ENCODE peak calls at places on chromosomes 3 and 15, in seven cellular contexts. J, H, I, V, K, Q and Y are unnamed samples.
A peak's percentile ranks its signal among the peaks of the same experiment; 100 is the strongest.

GRCh38 chr3:168705412-168705811 is 609.7 kb upstream of the GOLIM4 start:
- DNase-seq in H (no peak), I (no peak), V (no peak), K (no peak), Q (no peak), J (no peak), Y (no peak)

GRCh38 chr15:25616471-25616870 is 177.6 kb upstream of the UBE3A start:
- DNase-seq in H (no peak), I (peak; percentile 59), V (no peak), Q (no peak), K (no peak), J (no peak), Y (no peak)

GRCh38 chr3:30612422-30613134 is 6.2 kb downstream of the TGFBR2 start:
- DNase-seq in K (no peak), J (no peak), I (no peak), Q (no peak), V (no peak), H (no peak), Y (no peak)

GRCh38 chr3:170372190-170372879 is 14.8 kb downstream of the SKIL start:
- DNase-seq in J (no peak), K (no peak), I (no peak), Q (no peak), V (no peak), H (no peak), Y (no peak)

GRCh38 chr3:15629860-15630597 is 28.5 kb downstream of the BTD start:
- DNase-seq in K (peak; percentile 55), J (peak; percentile 64), Q (peak; percentile 70), H (peak; percentile 72), V (no peak), I (peak; percentile 96), Y (peak; percentile 84)

GRCh38 chr3:158443632-158444031 is 127.4 kb upstream of the MLF1 start:
- DNase-seq in K (no peak), Q (no peak), H (no peak), I (no peak), V (no peak), J (no peak), Y (no peak)

GRCh38 chr3:197257711-197258110 is 40.7 kb downstream of the DLG1 start:
- DNase-seq in H (no peak), I (no peak), Q (no peak), V (no peak), K (no peak), J (no peak), Y (no peak)

GRCh38 chr3:82000773-82001172 is 239.3 kb upstream of the GBE1 start:
- DNase-seq in I (no peak), V (no peak), H (no peak), K (no peak), J (no peak), Q (no peak), Y (no peak)

GRCh38 chr3:139574026-139574947 is 34.7 kb upstream of the RBP1 start:
- DNase-seq in Q (no peak), J (no peak), V (no peak), H (no peak), K (no peak), I (no peak), Y (no peak)

GRCh38 chr3:180646187-180646790 is 33.0 kb downstream of the CCDC39 start:
- DNase-seq in I (peak; percentile 7), J (no peak), V (no peak), Q (no peak), K (no peak), H (no peak), Y (no peak)

GRCh38 chr3:146308222-146308621 is 57.3 kb upstream of the PLSCR4 start:
- DNase-seq in H (no peak), I (peak; percentile 92), Q (peak; percentile 43), K (no peak), V (no peak), J (no peak), Y (no peak)

GRCh38 chr3:189513281-189514151 is 117.7 kb upstream of the TP63 start:
- DNase-seq in H (peak; percentile 87), K (no peak), Q (no peak), I (no peak), V (no peak), J (no peak), Y (peak; percentile 88)

GRCh38 chr15:31397851-31398661 is 71.4 kb downstream of the KLF13 start:
- DNase-seq in H (peak; percentile 54), V (no peak), I (no peak), Q (no peak), J (no peak), K (no peak), Y (peak; percentile 52)

GRCh38 chr3:137199678-137200077 is 241.9 kb downstream of the IL20RB start:
- DNase-seq in K (no peak), J (no peak), Q (no peak), I (no peak), H (no peak), V (no peak), Y (no peak)

GRCh38 chr3:158434412-158435038 is 136.5 kb upstream of the MLF1 start:
- DNase-seq in K (peak; percentile 26), J (no peak), H (peak; percentile 66), V (no peak), I (peak; percentile 78), Q (peak; percentile 9), Y (peak; percentile 76)

GRCh38 chr3:53890726-53891499 is 746 bp downstream of the SELENOK start:
- DNase-seq in K (peak; percentile 13), I (peak; percentile 59), Q (peak; percentile 10), H (peak; percentile 42), J (no peak), V (no peak), Y (peak; percentile 61)

GRCh38 chr3:52216585-52217408 is 8.6 kb downstream of the TLR9 start:
- DNase-seq in K (peak; percentile 71), Q (peak; percentile 75), H (peak; percentile 94), V (no peak), J (peak; percentile 56), I (peak; percentile 74), Y (peak; percentile 94)

GRCh38 chr15:47652213-47652852 is 65.0 kb upstream of the SEMA6D start:
- DNase-seq in H (no peak), Q (no peak), I (no peak), V (no peak), K (no peak), J (no peak), Y (no peak)